ENCODE peak calls at places on chromosome 22, in ten cellular contexts. One of them, this sample, is unnamed.

GRCh38 chr22:19787849-19788141 is 27.2 kb downstream of the TBX1 start:
- DNase-seq in epithelial cell of prostate: no peak
- DNase-seq in fibroblast of lung: no peak
- DNase-seq in skeletal muscle cell: no peak
- DNase-seq in WERI-Rb-1: no peak
- DNase-seq in NAMALWA: no peak
- DNase-seq in heart right ventricle: no peak
- DNase-seq in BJ: no peak
- DNase-seq in foreskin fibroblast: no peak
- DNase-seq in CD8-positive, alpha-beta T cell: no peak
- DNase-seq in this sample: peak

GRCh38 chr22:41481131-41481830 is 12.4 kb downstream of the ACO2 start:
- DNase-seq in epithelial cell of prostate: no peak
- DNase-seq in fibroblast of lung: peak
- DNase-seq in skeletal muscle cell: no peak
- DNase-seq in WERI-Rb-1: no peak
- DNase-seq in NAMALWA: no peak
- DNase-seq in heart right ventricle: peak
- DNase-seq in BJ: no peak
- DNase-seq in foreskin fibroblast: peak
- DNase-seq in CD8-positive, alpha-beta T cell: no peak
- DNase-seq in this sample: no peak

GRCh38 chr22:39179401-39179827 is 26.9 kb upstream of the CBX7 start:
- DNase-seq in epithelial cell of prostate: no peak
- DNase-seq in fibroblast of lung: no peak
- DNase-seq in skeletal muscle cell: no peak
- DNase-seq in WERI-Rb-1: peak
- DNase-seq in NAMALWA: no peak
- DNase-seq in heart right ventricle: no peak
- DNase-seq in BJ: no peak
- DNase-seq in foreskin fibroblast: no peak
- DNase-seq in CD8-positive, alpha-beta T cell: no peak
- DNase-seq in this sample: no peak

GRCh38 chr22:39448205-39449054 is 8.4 kb upstream of the MGAT3 start:
- DNase-seq in epithelial cell of prostate: peak
- DNase-seq in fibroblast of lung: no peak
- DNase-seq in skeletal muscle cell: no peak
- DNase-seq in WERI-Rb-1: no peak
- DNase-seq in NAMALWA: no peak
- DNase-seq in heart right ventricle: no peak
- DNase-seq in BJ: no peak
- DNase-seq in foreskin fibroblast: no peak
- DNase-seq in CD8-positive, alpha-beta T cell: no peak
- DNase-seq in this sample: no peak

GRCh38 chr22:32695451-32695891 is 106.0 kb upstream of the TIMP3 start:
- DNase-seq in epithelial cell of prostate: no peak
- DNase-seq in fibroblast of lung: peak
- DNase-seq in skeletal muscle cell: peak
- DNase-seq in WERI-Rb-1: no peak
- DNase-seq in NAMALWA: no peak
- DNase-seq in heart right ventricle: no peak
- DNase-seq in BJ: peak
- DNase-seq in foreskin fibroblast: peak
- DNase-seq in CD8-positive, alpha-beta T cell: no peak
- DNase-seq in this sample: no peak

GRCh38 chr22:35403356-35403755 is 3.4 kb downstream of the MCM5 start:
- DNase-seq in epithelial cell of prostate: no peak
- DNase-seq in fibroblast of lung: no peak
- DNase-seq in skeletal muscle cell: no peak
- DNase-seq in WERI-Rb-1: no peak
- DNase-seq in NAMALWA: no peak
- DNase-seq in heart right ventricle: no peak
- DNase-seq in BJ: no peak
- DNase-seq in foreskin fibroblast: no peak
- DNase-seq in CD8-positive, alpha-beta T cell: no peak
- DNase-seq in this sample: no peak

GRCh38 chr22:20940178-20940790 is 23.1 kb downstream of the CRKL start:
- DNase-seq in epithelial cell of prostate: no peak
- DNase-seq in fibroblast of lung: no peak
- DNase-seq in skeletal muscle cell: no peak
- DNase-seq in WERI-Rb-1: no peak
- DNase-seq in NAMALWA: no peak
- DNase-seq in heart right ventricle: no peak
- DNase-seq in BJ: peak
- DNase-seq in foreskin fibroblast: no peak
- DNase-seq in CD8-positive, alpha-beta T cell: no peak
- DNase-seq in this sample: no peak

GRCh38 chr22:23557036-23557435 is 23.1 kb downstream of the IGLL1 start:
- DNase-seq in epithelial cell of prostate: no peak
- DNase-seq in fibroblast of lung: no peak
- DNase-seq in skeletal muscle cell: no peak
- DNase-seq in WERI-Rb-1: no peak
- DNase-seq in NAMALWA: no peak
- DNase-seq in heart right ventricle: no peak
- DNase-seq in BJ: no peak
- DNase-seq in foreskin fibroblast: no peak
- DNase-seq in CD8-positive, alpha-beta T cell: no peak
- DNase-seq in this sample: no peak

GRCh38 chr22:24153353-24153752 is 27.9 kb upstream of the SUSD2 start:
- DNase-seq in epithelial cell of prostate: no peak
- DNase-seq in fibroblast of lung: peak
- DNase-seq in skeletal muscle cell: no peak
- DNase-seq in WERI-Rb-1: no peak
- DNase-seq in NAMALWA: no peak
- DNase-seq in heart right ventricle: no peak
- DNase-seq in BJ: no peak
- DNase-seq in foreskin fibroblast: no peak
- DNase-seq in CD8-positive, alpha-beta T cell: peak
- DNase-seq in this sample: no peak

GRCh38 chr22:17938484-17938924 is 85.9 kb downstream of the MICAL3 start:
- DNase-seq in epithelial cell of prostate: no peak
- DNase-seq in fibroblast of lung: peak
- DNase-seq in skeletal muscle cell: peak
- DNase-seq in WERI-Rb-1: no peak
- DNase-seq in NAMALWA: no peak
- DNase-seq in heart right ventricle: no peak
- DNase-seq in BJ: no peak
- DNase-seq in foreskin fibroblast: peak
- DNase-seq in CD8-positive, alpha-beta T cell: no peak
- DNase-seq in this sample: no peak

GRCh38 chr22:36562261-36562835 is 33.4 kb upstream of the EIF3D start:
- DNase-seq in epithelial cell of prostate: no peak
- DNase-seq in fibroblast of lung: peak
- DNase-seq in skeletal muscle cell: no peak
- DNase-seq in WERI-Rb-1: no peak
- DNase-seq in NAMALWA: no peak
- DNase-seq in heart right ventricle: no peak
- DNase-seq in BJ: no peak
- DNase-seq in foreskin fibroblast: peak
- DNase-seq in CD8-positive, alpha-beta T cell: no peak
- DNase-seq in this sample: no peak

GRCh38 chr22:29767289-29768051 is at the start of gene UQCR10:
- DNase-seq in epithelial cell of prostate: no peak
- DNase-seq in fibroblast of lung: peak
- DNase-seq in skeletal muscle cell: peak
- DNase-seq in WERI-Rb-1: peak
- DNase-seq in NAMALWA: peak
- DNase-seq in heart right ventricle: peak
- DNase-seq in BJ: no peak
- DNase-seq in foreskin fibroblast: peak
- DNase-seq in CD8-positive, alpha-beta T cell: peak
- DNase-seq in this sample: peak

GRCh38 chr22:49968313-49968830 is 7.8 kb downstream of the PIM3 start:
- DNase-seq in epithelial cell of prostate: no peak
- DNase-seq in fibroblast of lung: no peak
- DNase-seq in skeletal muscle cell: no peak
- DNase-seq in WERI-Rb-1: no peak
- DNase-seq in NAMALWA: no peak
- DNase-seq in heart right ventricle: no peak
- DNase-seq in BJ: no peak
- DNase-seq in foreskin fibroblast: no peak
- DNase-seq in CD8-positive, alpha-beta T cell: no peak
- DNase-seq in this sample: peak

GRCh38 chr22:32904044-32904443 is 102.5 kb downstream of the TIMP3 start:
- DNase-seq in epithelial cell of prostate: no peak
- DNase-seq in fibroblast of lung: peak
- DNase-seq in skeletal muscle cell: no peak
- DNase-seq in WERI-Rb-1: peak
- DNase-seq in NAMALWA: peak
- DNase-seq in heart right ventricle: peak
- DNase-seq in BJ: no peak
- DNase-seq in foreskin fibroblast: no peak
- DNase-seq in CD8-positive, alpha-beta T cell: no peak
- DNase-seq in this sample: no peak

GRCh38 chr22:35582861-35583670 is 34.1 kb downstream of the MB start:
- DNase-seq in epithelial cell of prostate: no peak
- DNase-seq in fibroblast of lung: peak
- DNase-seq in skeletal muscle cell: no peak
- DNase-seq in WERI-Rb-1: peak
- DNase-seq in NAMALWA: peak
- DNase-seq in heart right ventricle: no peak
- DNase-seq in BJ: no peak
- DNase-seq in foreskin fibroblast: peak
- DNase-seq in CD8-positive, alpha-beta T cell: peak
- DNase-seq in this sample: peak

GRCh38 chr22:29062286-29062949 is 787 bp upstream of the C22orf31 start:
- DNase-seq in epithelial cell of prostate: no peak
- DNase-seq in fibroblast of lung: peak
- DNase-seq in skeletal muscle cell: no peak
- DNase-seq in WERI-Rb-1: no peak
- DNase-seq in NAMALWA: no peak
- DNase-seq in heart right ventricle: no peak
- DNase-seq in BJ: no peak
- DNase-seq in foreskin fibroblast: no peak
- DNase-seq in CD8-positive, alpha-beta T cell: no peak
- DNase-seq in this sample: no peak

GRCh38 chr22:40441761-40442364 is 71.5 kb downstream of the SGSM3 start:
- DNase-seq in epithelial cell of prostate: no peak
- DNase-seq in fibroblast of lung: no peak
- DNase-seq in skeletal muscle cell: no peak
- DNase-seq in WERI-Rb-1: no peak
- DNase-seq in NAMALWA: no peak
- DNase-seq in heart right ventricle: no peak
- DNase-seq in BJ: no peak
- DNase-seq in foreskin fibroblast: no peak
- DNase-seq in CD8-positive, alpha-beta T cell: no peak
- DNase-seq in this sample: no peak

GRCh38 chr22:31726692-31727091 is 23.2 kb downstream of the PRR14L start:
- DNase-seq in epithelial cell of prostate: no peak
- DNase-seq in fibroblast of lung: no peak
- DNase-seq in skeletal muscle cell: no peak
- DNase-seq in WERI-Rb-1: no peak
- DNase-seq in NAMALWA: no peak
- DNase-seq in heart right ventricle: no peak
- DNase-seq in BJ: no peak
- DNase-seq in foreskin fibroblast: no peak
- DNase-seq in CD8-positive, alpha-beta T cell: no peak
- DNase-seq in this sample: no peak

GRCh38 chr22:29831958-29832357 is 6.1 kb downstream of the ASCC2 start:
- DNase-seq in epithelial cell of prostate: no peak
- DNase-seq in fibroblast of lung: no peak
- DNase-seq in skeletal muscle cell: no peak
- DNase-seq in WERI-Rb-1: no peak
- DNase-seq in NAMALWA: no peak
- DNase-seq in heart right ventricle: no peak
- DNase-seq in BJ: no peak
- DNase-seq in foreskin fibroblast: no peak
- DNase-seq in CD8-positive, alpha-beta T cell: no peak
- DNase-seq in this sample: no peak

GRCh38 chr22:46728470-46728869 is 9.6 kb downstream of the CERK start:
- DNase-seq in epithelial cell of prostate: no peak
- DNase-seq in fibroblast of lung: no peak
- DNase-seq in skeletal muscle cell: no peak
- DNase-seq in WERI-Rb-1: no peak
- DNase-seq in NAMALWA: no peak
- DNase-seq in heart right ventricle: no peak
- DNase-seq in BJ: no peak
- DNase-seq in foreskin fibroblast: no peak
- DNase-seq in CD8-positive, alpha-beta T cell: no peak
- DNase-seq in this sample: no peak

GRCh38 chr22:47044722-47045545 is 282.5 kb downstream of the TBC1D22A start:
- DNase-seq in epithelial cell of prostate: no peak
- DNase-seq in fibroblast of lung: no peak
- DNase-seq in skeletal muscle cell: no peak
- DNase-seq in WERI-Rb-1: no peak
- DNase-seq in NAMALWA: no peak
- DNase-seq in heart right ventricle: no peak
- DNase-seq in BJ: no peak
- DNase-seq in foreskin fibroblast: no peak
- DNase-seq in CD8-positive, alpha-beta T cell: no peak
- DNase-seq in this sample: peak

GRCh38 chr22:29755889-29756288 is 10.9 kb downstream of the ZMAT5 start:
- DNase-seq in epithelial cell of prostate: no peak
- DNase-seq in fibroblast of lung: no peak
- DNase-seq in skeletal muscle cell: no peak
- DNase-seq in WERI-Rb-1: no peak
- DNase-seq in NAMALWA: no peak
- DNase-seq in heart right ventricle: no peak
- DNase-seq in BJ: no peak
- DNase-seq in foreskin fibroblast: no peak
- DNase-seq in CD8-positive, alpha-beta T cell: no peak
- DNase-seq in this sample: no peak

GRCh38 chr22:48490513-48491411 is 1336.9 kb downstream of the BRD1 start:
- DNase-seq in epithelial cell of prostate: no peak
- DNase-seq in fibroblast of lung: no peak
- DNase-seq in skeletal muscle cell: no peak
- DNase-seq in WERI-Rb-1: no peak
- DNase-seq in NAMALWA: no peak
- DNase-seq in heart right ventricle: no peak
- DNase-seq in BJ: no peak
- DNase-seq in foreskin fibroblast: no peak
- DNase-seq in CD8-positive, alpha-beta T cell: no peak
- DNase-seq in this sample: no peak

GRCh38 chr22:29626497-29627195 is 23.2 kb downstream of the NF2 start:
- DNase-seq in epithelial cell of prostate: no peak
- DNase-seq in fibroblast of lung: peak
- DNase-seq in skeletal muscle cell: peak
- DNase-seq in WERI-Rb-1: no peak
- DNase-seq in NAMALWA: no peak
- DNase-seq in heart right ventricle: no peak
- DNase-seq in BJ: peak
- DNase-seq in foreskin fibroblast: peak
- DNase-seq in CD8-positive, alpha-beta T cell: no peak
- DNase-seq in this sample: no peak

GRCh38 chr22:32684148-32684821 is 117.2 kb upstream of the TIMP3 start:
- DNase-seq in epithelial cell of prostate: no peak
- DNase-seq in fibroblast of lung: no peak
- DNase-seq in skeletal muscle cell: no peak
- DNase-seq in WERI-Rb-1: no peak
- DNase-seq in NAMALWA: no peak
- DNase-seq in heart right ventricle: no peak
- DNase-seq in BJ: no peak
- DNase-seq in foreskin fibroblast: no peak
- DNase-seq in CD8-positive, alpha-beta T cell: no peak
- DNase-seq in this sample: no peak

This sample was measured in lower lobe of right lung.